ENCODE peak calls at places on chromosomes 1 and 21, in eight cellular contexts. E is activated CD8-positive, alpha-beta memory T cell treated with anti-CD3 and anti-CD28 coated beads, Interleukin-2, amount 10 ng/mL, durations not matched to agents 7 days and 5 days; C is effector memory CD8-positive, alpha-beta T cell; T is upper lobe of right lung; N is activated T-cell treated with anti-CD3 and anti-CD28 coated beads, Interleukin-2, amount 50 U/mL, for 4 hours; H is GM23338; Y is Right ventricle myocardium inferior; Q is heart left ventricle. D is an unnamed sample.

GRCh38 chr1:234619071-234619480 is 9.1 kb upstream of the IRF2BP2 start:
- ATAC-seq in E (no peak), C (no peak), T (no peak), N (no peak), H (no peak), Y (no peak), Q (no peak), D (no peak)

GRCh38 chr1:48760889-48761288 is 15.8 kb downstream of the BEND5 start:
- ATAC-seq in E (no peak), C (no peak), T (no peak), N (no peak), H (no peak), Y (no peak), Q (no peak), D (no peak)

GRCh38 chr1:225878282-225878681 is 3.9 kb downstream of the TMEM63A start:
- ATAC-seq in E (no peak), C (no peak), T (no peak), N (no peak), H (no peak), Y (no peak), Q (no peak), D (no peak)

GRCh38 chr1:24971539-24971938 is 41.5 kb upstream of the RUNX3 start:
- ATAC-seq in E (peak; percentile 10), C (peak; percentile 43), T (no peak), N (no peak), H (peak; percentile 19), Y (no peak), Q (no peak), D (no peak)

GRCh38 chr1:67158401-67158800 is 7.9 kb upstream of the IL23R start:
- ATAC-seq in E (no peak), C (no peak), T (no peak), N (peak; percentile 4), H (no peak), Y (no peak), Q (no peak), D (no peak)

GRCh38 chr1:197903196-197903514 is 725 bp downstream of the C1orf53 start:
- ATAC-seq in E (no peak), C (no peak), T (no peak), N (no peak), H (peak; percentile 9), Y (no peak), Q (peak; percentile 13), D (no peak)

GRCh38 chr1:22296701-22297591 is 154.0 kb upstream of the WNT4 start:
- ATAC-seq in E (no peak), C (no peak), T (no peak), N (no peak), H (no peak), Y (no peak), Q (no peak), D (no peak)

GRCh38 chr1:111833334-111833733 is 77.6 kb downstream of the DDX20 start:
- ATAC-seq in E (no peak), C (no peak), T (no peak), N (no peak), H (no peak), Y (no peak), Q (no peak), D (no peak)

GRCh38 chr1:27141266-27142003 is 13.5 kb downstream of the SLC9A1 start:
- ATAC-seq in E (no peak), C (no peak), T (no peak), N (no peak), H (peak; percentile 72), Y (no peak), Q (no peak), D (no peak)

GRCh38 chr1:39159224-39160036 is 45.1 kb upstream of the MACF1 start:
- ATAC-seq in E (no peak), C (no peak), T (peak; percentile 81), N (no peak), H (peak; percentile 78), Y (no peak), Q (peak; percentile 31), D (no peak)

GRCh38 chr21:14270631-14271030 is 54.7 kb downstream of the RBM11 start:
- ATAC-seq in E (no peak), C (no peak), T (no peak), N (no peak), H (no peak), Y (no peak), Q (no peak), D (no peak)

GRCh38 chr1:153430166-153430553 is 13.8 kb downstream of the S100A7A start:
- ATAC-seq in E (no peak), C (no peak), T (no peak), N (no peak), H (no peak), Y (no peak), Q (no peak), D (no peak)

GRCh38 chr1:54774820-54775498 is 10.6 kb upstream of the PARS2 start:
- ATAC-seq in E (no peak), C (no peak), T (peak; percentile 49), N (no peak), H (peak; percentile 100), Y (no peak), Q (no peak), D (no peak)

GRCh38 chr1:209936125-209936524 is 1.9 kb upstream of the SYT14 start:
- ATAC-seq in E (no peak), C (no peak), T (no peak), N (no peak), H (no peak), Y (no peak), Q (no peak), D (no peak)

GRCh38 chr1:165010418-165011055 is 346.0 kb downstream of the LMX1A start:
- ATAC-seq in E (no peak), C (no peak), T (no peak), N (no peak), H (no peak), Y (peak; percentile 77), Q (peak; percentile 68), D (no peak)

GRCh38 chr1:59427155-59427554 is 130.3 kb downstream of the FGGY start:
- ATAC-seq in E (no peak), C (no peak), T (no peak), N (no peak), H (no peak), Y (peak; percentile 21), Q (peak; percentile 80), D (no peak)

GRCh38 chr1:205585835-205586785 is 45.7 kb downstream of the ELK4 start:
- ATAC-seq in E (no peak), C (no peak), T (no peak), N (no peak), H (no peak), Y (no peak), Q (no peak), D (no peak)

GRCh38 chr1:22428672-22429071 is 23.0 kb upstream of the ZBTB40 start:
- ATAC-seq in E (peak; percentile 58), C (peak; percentile 67), T (peak; percentile 86), N (peak; percentile 67), H (peak; percentile 55), Y (peak; percentile 59), Q (peak; percentile 65), D (no peak)

GRCh38 chr1:52905376-52905698 is 16.2 kb downstream of the ECHDC2 start:
- ATAC-seq in E (no peak), C (no peak), T (no peak), N (peak; percentile 21), H (no peak), Y (peak; percentile 91), Q (peak; percentile 96), D (no peak)

GRCh38 chr1:12488666-12489354 is 129.2 kb downstream of the DHRS3 start:
- ATAC-seq in E (no peak), C (no peak), T (no peak), N (no peak), H (no peak), Y (no peak), Q (no peak), D (no peak)

GRCh38 chr21:40049031-40049958 is 182.1 kb downstream of the PCP4 start:
- ATAC-seq in E (no peak), C (no peak), T (no peak), N (no peak), H (peak; percentile 29), Y (no peak), Q (no peak), D (peak; percentile 44)

GRCh38 chr1:53693773-53694717 is 44.9 kb downstream of the GLIS1 start:
- ATAC-seq in E (no peak), C (no peak), T (no peak), N (no peak), H (peak; percentile 54), Y (no peak), Q (no peak), D (no peak)

GRCh38 chr1:232990729-232991128 is 40.3 kb downstream of the NTPCR start:
- ATAC-seq in E (no peak), C (no peak), T (peak; percentile 6), N (no peak), H (no peak), Y (no peak), Q (no peak), D (no peak)

GRCh38 chr1:41534181-41535076 is 49.9 kb upstream of the EDN2 start:
- ATAC-seq in E (no peak), C (no peak), T (no peak), N (no peak), H (no peak), Y (no peak), Q (no peak), D (no peak)

GRCh38 chr1:233959089-233959488 is 54.6 kb downstream of the SLC35F3 start:
- ATAC-seq in E (no peak), C (no peak), T (no peak), N (no peak), H (no peak), Y (no peak), Q (no peak), D (no peak)

GRCh38 chr1:65444128-65444527 is 23.7 kb downstream of the LEPR start:
- ATAC-seq in E (no peak), C (no peak), T (no peak), N (no peak), H (peak; percentile 96), Y (no peak), Q (no peak), D (no peak)

GRCh38 chr1:188350104-188350503 is 1521.4 kb downstream of the PLA2G4A start:
- ATAC-seq in E (no peak), C (no peak), T (no peak), N (no peak), H (no peak), Y (no peak), Q (no peak), D (no peak)

GRCh38 chr1:236348071-236348470 is 46.0 kb upstream of the EDARADD start:
- ATAC-seq in E (no peak), C (no peak), T (no peak), N (no peak), H (peak; percentile 83), Y (no peak), Q (no peak), D (no peak)

GRCh38 chr1:23585321-23586022 is 26.2 kb upstream of the ID3 start:
- ATAC-seq in E (no peak), C (no peak), T (peak; percentile 60), N (no peak), H (no peak), Y (no peak), Q (no peak), D (peak; percentile 88)

GRCh38 chr1:6026095-6026809 is 19.4 kb upstream of the KCNAB2 start:
- ATAC-seq in E (peak; percentile 83), C (peak; percentile 78), T (peak; percentile 91), N (peak; percentile 84), H (peak; percentile 93), Y (peak; percentile 91), Q (peak; percentile 95), D (peak; percentile 61)

GRCh38 chr1:158644479-158644878 is 39.4 kb downstream of the OR10Z1 start:
- ATAC-seq in E (no peak), C (no peak), T (peak; percentile 60), N (no peak), H (no peak), Y (no peak), Q (no peak), D (no peak)

GRCh38 chr21:42906222-42906621 is 13.1 kb downstream of the NDUFV3 start:
- ATAC-seq in E (no peak), C (no peak), T (no peak), N (no peak), H (no peak), Y (peak; percentile 13), Q (no peak), D (no peak)

GRCh38 chr1:158714754-158715153 is 5.8 kb downstream of the OR6K3 start:
- ATAC-seq in E (no peak), C (no peak), T (no peak), N (no peak), H (peak; percentile 59), Y (no peak), Q (no peak), D (no peak)

GRCh38 chr1:207459008-207459407 is 4.9 kb downstream of the CR2 start:
- ATAC-seq in E (peak; percentile 48), C (peak; percentile 81), T (no peak), N (no peak), H (no peak), Y (no peak), Q (no peak), D (no peak)